ENCODE peak calls at places on chromosome 16, in six cellular contexts. A is HFF-Myc; O is OCI-LY7; E is CD4-positive, alpha-beta T cell; S is CD8-positive, alpha-beta T cell; D is WTC11. V is an unnamed sample.

GRCh38 chr16:22660441-22661160 is 149.9 kb downstream of the NPIPB5 start:
- DNase-seq in D (no peak), E (no peak), O (no peak), A (no peak), S (no peak), V (no peak)

GRCh38 chr16:74999683-75000480 is 1.1 kb downstream of the ZNRF1 start:
- DNase-seq in O (peak; percentile 53), E (peak; percentile 73), D (peak; percentile 78), S (peak; percentile 63), A (no peak), V (peak; percentile 61)

GRCh38 chr16:19210968-19211367 is 42.9 kb downstream of the SYT17 start:
- DNase-seq in A (no peak), S (no peak), O (peak; percentile 88), E (no peak), D (no peak), V (no peak)

GRCh38 chr16:58847902-58848661 is 114.0 kb upstream of the GOT2 start:
- DNase-seq in E (no peak), S (no peak), O (no peak), A (no peak), D (no peak), V (no peak)

GRCh38 chr16:27436065-27436464 is 34.1 kb downstream of the IL21R start:
- DNase-seq in A (no peak), E (peak; percentile 26), S (peak; percentile 4), O (no peak), D (no peak), V (no peak)

GRCh38 chr16:25210758-25211157 is 6.0 kb upstream of the AQP8 start:
- DNase-seq in S (no peak), E (no peak), O (no peak), D (no peak), A (peak; percentile 56), V (no peak)

GRCh38 chr16:70601576-70602575 is 44.5 kb upstream of the IL34 start:
- DNase-seq in S (no peak), D (no peak), E (no peak), O (no peak), A (no peak), V (no peak)

GRCh38 chr16:86318119-86318518 is 192.2 kb upstream of the FOXF1 start:
- DNase-seq in A (no peak), O (no peak), D (no peak), S (no peak), E (no peak), V (no peak)

GRCh38 chr16:89721644-89722391 is 481 bp downstream of the ZNF276 start:
- DNase-seq in S (peak; percentile 92), O (peak; percentile 78), A (no peak), E (peak; percentile 91), D (no peak), V (peak; percentile 93)

GRCh38 chr16:68445458-68445857 is 2.9 kb downstream of the SMPD3 start:
- DNase-seq in A (peak; percentile 31), S (no peak), E (no peak), O (peak; percentile 79), D (peak; percentile 82), V (peak; percentile 57)

GRCh38 chr16:73034374-73034773 is 13.6 kb downstream of the ZFHX3 start:
- DNase-seq in O (no peak), S (no peak), E (no peak), A (no peak), D (no peak), V (no peak)

GRCh38 chr16:27515874-27516353 is 33.8 kb downstream of the GTF3C1 start:
- DNase-seq in D (peak; percentile 62), S (no peak), E (no peak), O (peak; percentile 46), A (no peak), V (peak; percentile 45)

GRCh38 chr16:85402910-85403692 is 210.0 kb upstream of the GSE1 start:
- DNase-seq in O (no peak), S (peak; percentile 3), A (no peak), E (peak; percentile 28), D (peak; percentile 42), V (peak; percentile 86)

GRCh38 chr16:89197633-89198416 is 2.5 kb downstream of the SLC22A31 start:
- DNase-seq in A (no peak), E (no peak), D (no peak), O (no peak), S (no peak), V (no peak)

GRCh38 chr16:88809068-88809675 is 2.6 kb downstream of the APRT start:
- DNase-seq in S (no peak), E (no peak), A (no peak), O (no peak), D (no peak), V (no peak)

GRCh38 chr16:81967358-81967757 is 43.9 kb downstream of the SDR42E1 start:
- DNase-seq in E (no peak), S (no peak), O (no peak), A (no peak), D (no peak), V (no peak)
- TF ChIP-seq CTCF in E (no peak), S (no peak), O (no peak), A (no peak), D (no peak), V (no peak)

GRCh38 chr16:57373117-57373947 is 1.0 kb downstream of the CX3CL1 start:
- DNase-seq in O (no peak), A (no peak), S (no peak), E (no peak), D (no peak), V (no peak)

GRCh38 chr16:57371494-57372371 is 557 bp upstream of the CX3CL1 start:
- DNase-seq in A (no peak), O (no peak), S (no peak), E (no peak), D (no peak), V (no peak)

GRCh38 chr16:57376313-57376818 is 4.1 kb downstream of the CX3CL1 start:
- DNase-seq in A (no peak), D (no peak), S (no peak), O (no peak), E (no peak), V (no peak)

GRCh38 chr16:57374067-57374534 is 1.8 kb downstream of the CX3CL1 start:
- DNase-seq in E (no peak), D (no peak), O (no peak), S (no peak), A (no peak), V (no peak)

DNA sequence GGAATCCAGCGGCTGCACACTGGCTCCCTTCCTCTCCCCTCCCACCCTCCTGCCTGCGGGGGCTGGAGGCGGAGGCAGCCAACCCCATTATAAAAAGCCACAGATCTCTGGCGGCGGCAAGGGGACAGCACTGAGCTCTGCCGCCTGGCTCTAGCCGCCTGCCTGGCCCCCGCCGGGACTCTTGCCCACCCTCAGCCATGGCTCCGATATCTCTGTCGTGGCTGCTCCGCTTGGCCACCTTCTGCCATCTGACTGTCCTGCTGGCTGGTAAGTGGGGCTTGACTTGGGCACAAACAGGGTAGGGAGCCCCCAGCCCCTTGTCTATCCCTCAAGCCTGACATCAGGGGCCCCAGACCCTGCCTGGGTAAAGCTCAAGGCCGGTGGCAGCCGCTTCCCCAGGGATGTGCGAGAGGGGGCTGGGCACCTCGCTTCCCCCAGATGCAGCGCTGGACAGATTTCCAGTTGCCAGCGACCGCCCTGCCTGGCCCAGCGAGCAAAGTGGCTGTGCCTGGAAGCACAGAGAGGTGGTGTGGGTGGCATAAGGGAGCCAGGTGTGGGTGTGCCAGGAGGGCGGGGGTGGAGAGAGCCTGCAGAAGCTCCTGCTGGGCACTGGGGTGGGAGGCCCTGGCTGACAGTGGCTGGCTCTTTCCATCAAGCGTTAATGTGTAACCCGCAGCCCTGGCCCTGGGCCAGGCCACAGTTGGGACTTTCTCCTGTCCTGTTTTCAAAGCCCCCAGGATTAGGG is at the start of gene CX3CL1:
- DNase-seq in S (no peak), E (no peak), A (no peak), D (peak; percentile 68), O (no peak), V (no peak)
- TF ChIP-seq CTCF in S (no peak), E (no peak), A (no peak), D (no peak), O (no peak), V (no peak)

DNA sequence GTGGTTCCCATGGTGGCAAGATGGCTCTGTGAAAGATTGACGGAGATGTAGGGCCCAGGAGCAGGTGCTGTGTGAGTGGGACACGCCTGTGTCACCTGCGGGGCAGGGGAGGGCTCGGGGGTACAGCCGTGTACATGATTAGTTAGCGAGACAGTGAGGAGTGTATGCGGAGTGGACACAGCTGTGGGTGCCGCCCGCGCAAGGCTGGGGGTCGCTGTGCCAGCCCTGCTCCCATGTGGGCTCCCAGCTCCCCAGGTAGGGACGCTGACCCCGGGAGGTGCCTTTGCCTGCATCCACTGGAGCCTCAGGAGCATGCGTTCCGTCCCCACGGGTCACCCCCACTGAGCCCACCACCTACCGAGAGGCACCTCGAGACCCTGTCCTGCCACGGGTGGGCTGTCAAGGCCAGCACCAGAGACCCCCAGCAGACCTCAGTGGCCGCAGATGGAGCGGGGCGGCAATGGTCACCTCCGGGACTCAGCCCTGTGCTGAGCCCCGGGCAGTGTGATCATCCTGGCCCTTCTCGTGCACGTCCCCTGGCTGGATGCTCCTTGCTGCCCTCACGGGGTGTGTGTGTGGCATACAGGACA is 7.4 kb downstream of the CAPN15 start:
- DNase-seq in D (no peak), E (no peak), A (no peak), S (no peak), O (no peak), V (no peak)
- TF ChIP-seq CTCF in D (no peak), E (no peak), A (no peak), S (no peak), O (no peak), V (no peak)

GRCh38 chr16:74437-75318 is 2.2 kb upstream of the RHBDF1 start:
- DNase-seq in S (no peak), O (no peak), A (no peak), E (no peak), D (peak; percentile 41), V (no peak)

GRCh38 chr16:71540-72341 is 690 bp downstream of the RHBDF1 start:
- DNase-seq in D (peak; percentile 78), A (no peak), E (no peak), O (no peak), S (no peak), V (no peak)

GRCh38 chr16:71210-71539 is 1.3 kb downstream of the RHBDF1 start:
- DNase-seq in A (no peak), S (no peak), O (no peak), E (no peak), D (no peak), V (no peak)

GRCh38 chr16:74025-74424 is 1.6 kb upstream of the RHBDF1 start:
- DNase-seq in D (no peak), O (no peak), S (no peak), E (no peak), A (no peak), V (no peak)

DNA sequence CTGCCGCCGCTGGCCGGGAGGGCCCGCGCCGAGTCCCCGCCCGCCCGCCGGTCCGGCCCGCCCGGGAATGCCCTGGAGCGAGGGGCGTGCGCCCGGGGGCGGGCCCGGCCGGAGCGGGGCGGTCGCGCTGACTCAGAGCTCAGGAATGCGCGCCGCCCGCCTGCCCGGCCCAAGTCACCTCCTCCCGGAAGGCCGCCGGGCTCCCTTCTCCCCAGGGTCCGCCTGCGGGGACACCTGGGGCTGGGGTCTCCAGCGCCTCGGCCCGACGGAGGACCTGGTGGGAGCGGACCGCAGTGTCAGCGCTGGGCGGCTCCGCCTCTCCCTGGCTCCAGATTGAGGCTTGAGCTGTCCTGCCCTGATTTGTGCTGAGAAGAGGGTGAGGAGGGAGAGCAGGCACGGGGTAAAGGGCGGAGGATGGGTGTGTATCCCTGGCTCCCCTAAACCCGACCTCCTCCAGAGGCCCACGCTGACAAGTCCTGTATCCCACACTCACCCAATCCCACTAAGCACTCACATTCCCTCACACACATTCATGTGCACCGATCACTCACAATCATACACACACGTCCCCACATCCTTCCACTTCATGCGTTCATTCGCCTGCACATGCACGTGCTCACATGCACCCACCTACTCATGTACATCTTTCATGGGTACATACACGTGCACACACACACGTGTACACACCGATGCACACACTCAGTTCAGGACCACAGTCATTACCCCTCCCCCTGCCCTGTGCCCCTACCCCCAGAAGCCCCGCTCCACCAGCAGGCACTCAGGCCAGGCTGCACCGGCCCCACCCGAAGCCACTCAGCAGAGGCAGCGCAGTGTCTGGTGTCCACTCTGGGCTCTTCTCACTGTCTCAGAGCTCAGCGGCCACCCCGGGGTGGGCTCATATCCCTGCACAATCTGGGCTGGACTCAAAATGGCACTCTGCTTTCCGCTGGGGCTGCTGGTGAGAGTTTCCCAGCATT is at the start of gene RHBDF1:
- DNase-seq in O (no peak), A (no peak), E (no peak), S (no peak), D (peak; percentile 74), V (no peak)
- TF ChIP-seq CTCF in O (no peak), A (no peak), E (no peak), S (no peak), D (no peak), V (no peak)

V was measured in DND-41.